ENCODE peak calls at places on chromosomes 12 and 14, in six cellular contexts. O, U, G, R, Q and M are unnamed samples.

GRCh38 chr12:106985479-106985878 is 1.5 kb downstream of the MTERF2 start:
- DNase-seq in Q (no peak), U (no peak), G (no peak), R (no peak), O (no peak), M (no peak)

GRCh38 chr14:103699901-103700752 is 15.1 kb downstream of the XRCC3 start:
- DNase-seq in U (no peak), O (no peak), Q (no peak), R (peak; percentile 82), G (no peak), M (peak; percentile 57)

GRCh38 chr14:82642425-82642824 is 1108.8 kb upstream of the SEL1L start:
- DNase-seq in R (peak; percentile 41), G (no peak), O (no peak), U (peak; percentile 49), Q (no peak), M (no peak)

GRCh38 chr12:62210422-62210821 is 49.8 kb upstream of the USP15 start:
- DNase-seq in R (no peak), O (no peak), G (no peak), Q (peak; percentile 28), U (no peak), M (no peak)

GRCh38 chr14:103555559-103556337 is 6.7 kb downstream of the BAG5 start:
- DNase-seq in R (no peak), U (no peak), G (no peak), O (no peak), Q (no peak), M (no peak)

GRCh38 chr14:69289811-69290520 is 30.0 kb downstream of the GALNT16 start:
- DNase-seq in R (no peak), Q (no peak), U (no peak), G (no peak), O (no peak), M (no peak)

GRCh38 chr12:24044973-24045703 is 95.7 kb upstream of the SOX5 start:
- DNase-seq in G (no peak), R (no peak), O (no peak), U (no peak), Q (no peak), M (no peak)

GRCh38 chr12:63893170-63893569 is 48.7 kb downstream of the SRGAP1 start:
- DNase-seq in U (no peak), R (no peak), O (no peak), Q (no peak), G (no peak), M (no peak)

GRCh38 chr14:65879218-65880009 is 466.9 kb downstream of the FUT8 start:
- DNase-seq in O (no peak), Q (no peak), R (no peak), U (no peak), G (no peak), M (no peak)